ENCODE peak calls at places on chromosomes 13 and 19, in five cellular contexts. C, R, I, K and S are unnamed samples.

GRCh38 chr13:32889986-32890565 is 126.1 kb upstream of the KL start:
- DNase-seq in C (no peak), R (no peak), I (no peak), K (no peak), S (no peak)

GRCh38 chr19:27822336-27822735 is 1390.6 kb downstream of the UQCRFS1 start:
- DNase-seq in C (no peak), R (no peak), I (no peak), K (no peak), S (no peak)

GRCh38 chr19:21143846-21144245 is 2.0 kb downstream of the ZNF431 start:
- DNase-seq in C (no peak), R (no peak), I (no peak), K (no peak), S (no peak)

GRCh38 chr13:67119481-67119883 is 110.7 kb downstream of the PCDH9 start:
- DNase-seq in C (no peak), R (no peak), I (no peak), K (no peak), S (no peak)

GRCh38 chr19:29956855-29957254 is 14.8 kb downstream of the URI1 start:
- DNase-seq in C (no peak), R (no peak), I (no peak), K (no peak), S (no peak)

GRCh38 chr13:104641309-104641708 is 1575.1 kb upstream of the SLC10A2 start:
- DNase-seq in C (no peak), R (no peak), I (no peak), K (no peak), S (no peak)

GRCh38 chr13:29816715-29817114 is 33.7 kb downstream of the UBL3 start:
- DNase-seq in C (no peak), R (no peak), I (no peak), K (no peak), S (no peak)

GRCh38 chr13:76016799-76017198 is 380.7 kb downstream of the LMO7 start:
- DNase-seq in C (no peak), R (no peak), I (no peak), K (no peak), S (no peak)

GRCh38 chr13:31355001-31355400 is 155.2 kb downstream of the B3GLCT start:
- DNase-seq in C (no peak), R (no peak), I (no peak), K (no peak), S (no peak)

DNA sequence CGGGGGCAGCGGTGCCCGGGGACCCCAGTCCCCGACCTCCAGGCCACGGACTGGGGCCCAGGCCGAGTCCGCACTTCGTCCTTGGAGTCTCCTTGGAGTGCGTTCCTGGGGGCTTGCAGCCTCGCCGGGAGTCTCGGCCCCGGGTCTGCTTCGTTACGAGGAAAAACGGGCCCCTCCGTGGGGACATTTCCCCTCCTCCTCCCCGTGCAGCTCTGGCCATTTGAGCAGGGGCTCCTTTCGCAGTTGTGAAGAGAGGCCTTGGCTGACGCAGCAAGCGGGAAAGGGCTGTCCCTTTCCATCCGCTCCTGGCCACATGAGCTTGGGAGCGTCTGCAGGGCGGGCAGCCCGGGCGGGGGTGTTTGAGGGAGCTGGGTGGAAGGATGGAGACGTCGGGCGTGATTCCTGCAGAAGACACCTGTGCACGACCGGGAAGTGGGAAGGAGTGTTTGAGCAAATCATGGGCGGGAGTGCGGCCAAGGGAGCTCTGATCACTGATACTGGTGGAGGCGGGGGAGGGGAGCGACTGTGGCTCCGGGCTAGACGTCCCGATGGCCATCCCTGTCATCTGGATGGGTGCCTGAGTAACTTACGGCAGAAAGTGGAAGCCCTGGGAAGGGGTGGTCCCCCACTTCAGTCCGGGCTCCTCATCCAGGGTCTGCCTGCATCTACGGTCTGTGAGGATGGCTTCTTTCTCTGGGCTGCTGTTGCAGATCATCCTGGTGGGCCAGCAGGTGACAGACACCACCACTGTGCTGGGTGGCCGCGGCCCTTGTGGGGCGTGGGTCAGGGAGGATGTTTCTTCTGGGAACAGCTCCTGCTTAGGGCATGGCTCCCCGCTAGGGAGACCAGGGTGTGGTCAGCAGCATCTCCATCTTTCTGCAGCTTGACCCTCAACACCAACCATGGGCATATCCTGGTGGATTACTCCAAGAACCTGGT is 736 bp downstream of the GPI start:
- DNase-seq in C (no peak), R (peak; percentile 52), I (peak; percentile 45), K (peak; percentile 59), S (peak; percentile 74)
- H3K36me3 ChIP-seq in C (no peaks in the 10 kb centered on the region), R (no peaks in the 10 kb centered on the region), I (peaks cover 44% of the 10 kb centered on the region), K (peaks cover 40% of the 10 kb centered on the region), S (peaks cover 29% of the 10 kb centered on the region)

DNA sequence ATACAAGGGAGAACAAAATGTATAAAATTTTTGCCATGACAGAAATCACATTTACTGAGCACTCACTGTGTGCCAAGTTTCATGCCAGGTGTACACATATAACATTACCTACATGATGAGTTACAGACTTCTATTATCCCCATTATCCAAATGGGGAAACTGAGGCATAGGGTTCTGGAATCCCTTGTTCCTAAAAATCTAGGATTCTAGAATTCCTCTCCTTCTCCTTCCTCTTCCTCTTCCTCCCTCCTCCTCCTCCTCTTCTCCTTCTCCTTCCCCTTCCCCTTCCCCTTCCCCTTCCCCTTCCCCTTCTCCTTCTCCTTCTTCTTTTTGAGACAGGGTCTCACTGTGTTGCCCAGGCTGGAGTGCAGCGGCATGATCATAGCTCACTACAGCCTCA is 14.2 kb upstream of the BCL3 start:
- DNase-seq in C (no peak), R (no peak), I (no peak), K (no peak), S (no peak)
- H3K27ac ChIP-seq in C (no peak overlapping the region), R (no peak overlapping the region), I (no peak overlapping the region), K (no peak overlapping the region), S (no peak overlapping the region)

GRCh38 chr19:40751065-40751923 is at the start of gene SNRPA:
- DNase-seq in C (peak; percentile 96), R (peak; percentile 93), I (peak; percentile 96), K (peak; percentile 97), S (peak; percentile 98)

GRCh38 chr19:40756502-40757110 is 5.6 kb downstream of the SNRPA start:
- DNase-seq in C (no peak), R (no peak), I (no peak), K (no peak), S (no peak)

GRCh38 chr19:40758491-40758890 is 7.5 kb downstream of the SNRPA start:
- DNase-seq in C (no peak), R (no peak), I (no peak), K (no peak), S (no peak)

GRCh38 chr19:40754611-40755247 is 3.7 kb downstream of the SNRPA start:
- DNase-seq in C (no peak), R (no peak), I (no peak), K (no peak), S (no peak)

GRCh38 chr19:40755248-40755624 is 4.2 kb downstream of the SNRPA start:
- DNase-seq in C (no peak), R (no peak), I (no peak), K (no peak), S (no peak)
- H3K36me3 ChIP-seq in C (no peaks in the 10 kb centered on the region), R (no peaks in the 10 kb centered on the region), I (peaks cover 56% of the 10 kb centered on the region), K (peaks cover 38% of the 10 kb centered on the region), S (peaks cover 57% of the 10 kb centered on the region)

GRCh38 chr19:10780368-10780767 is 55.6 kb downstream of the TMED1 start:
- DNase-seq in C (peak; percentile 64), R (no peak), I (peak; percentile 61), K (peak; percentile 75), S (peak; percentile 77)

GRCh38 chr19:10782795-10783194 is 53.2 kb downstream of the TMED1 start:
- DNase-seq in C (no peak), R (peak; percentile 66), I (no peak), K (peak; percentile 32), S (peak; percentile 38)

GRCh38 chr19:10773969-10774368 is 56.1 kb downstream of the DNM2 start:
- DNase-seq in C (no peak), R (no peak), I (no peak), K (no peak), S (no peak)

GRCh38 chr19:10774893-10775292 is 57.0 kb downstream of the DNM2 start:
- DNase-seq in C (no peak), R (no peak), I (no peak), K (no peak), S (no peak)

DNA sequence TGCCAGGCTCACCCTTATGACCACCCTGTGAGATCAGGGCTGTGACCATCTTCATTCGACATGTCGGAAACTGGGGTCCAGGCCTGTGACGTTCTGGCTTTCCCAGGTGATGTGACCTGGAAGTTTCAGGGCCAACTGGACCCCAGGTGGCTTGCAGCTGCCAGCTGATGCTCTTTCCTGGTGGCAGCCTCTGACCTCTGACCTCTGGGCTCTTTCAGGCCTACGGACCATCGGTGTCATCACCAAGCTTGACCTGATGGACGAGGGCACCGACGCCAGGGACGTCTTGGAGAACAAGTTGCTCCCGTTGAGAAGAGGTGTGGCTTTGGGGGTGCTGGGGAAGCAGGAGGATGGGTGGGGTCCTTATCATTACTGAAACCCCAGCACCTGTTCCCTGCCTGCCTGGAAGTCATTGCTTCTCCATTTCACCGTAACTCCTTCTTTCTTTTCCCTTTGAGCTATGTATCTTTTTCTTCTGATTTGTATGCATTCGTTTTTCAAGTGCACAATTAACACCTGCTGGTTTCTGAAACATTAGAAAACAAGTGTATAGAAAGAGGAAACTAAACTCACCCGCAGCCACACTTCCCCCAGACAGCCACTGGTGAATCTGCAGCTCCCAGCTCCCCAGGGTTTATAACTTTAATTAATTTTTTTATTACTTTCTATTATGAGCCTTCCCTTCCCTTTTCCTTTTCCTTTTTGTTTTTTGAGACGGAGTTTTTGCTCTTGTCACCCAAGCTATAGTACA is 58.9 kb downstream of the TMED1 start:
- DNase-seq in C (no peak), R (no peak), I (no peak), K (no peak), S (no peak)
- H3K27ac ChIP-seq in C (peak overlapping the region; percentile 42), R (peak overlapping the region; percentile 25), I (no peak overlapping the region), K (no peak overlapping the region), S (no peak overlapping the region)

DNA sequence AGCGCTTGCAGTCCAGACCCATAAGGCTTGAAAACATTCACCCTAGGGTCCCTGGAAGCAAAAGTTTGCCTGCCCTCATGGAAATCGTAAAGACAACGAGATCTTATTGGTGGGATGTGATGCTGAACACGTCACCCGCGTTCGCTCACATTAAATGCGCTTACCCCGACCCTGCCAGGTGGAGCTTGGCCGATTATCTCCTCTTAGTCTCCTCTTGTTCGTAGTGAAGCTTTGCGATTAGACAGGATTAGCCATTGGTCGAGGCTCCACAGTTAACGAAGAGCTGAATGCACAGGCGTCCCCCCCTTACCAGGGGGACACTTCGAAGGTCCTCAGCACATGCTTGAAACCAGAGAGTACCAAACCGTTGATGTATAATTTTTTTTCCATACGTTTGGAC is 16.0 kb upstream of the KDM4B start:
- DNase-seq in C (no peak), R (no peak), I (no peak), K (no peak), S (no peak)
- H3K36me3 ChIP-seq in C (no peaks in the 10 kb centered on the region), R (no peaks in the 10 kb centered on the region), I (no peaks in the 10 kb centered on the region), K (no peaks in the 10 kb centered on the region), S (no peaks in the 10 kb centered on the region)